ENCODE peak calls at places on chromosomes 1 and 21, in five cellular contexts. N, U, M, E and Q are unnamed samples.

GRCh38 chr1:155706101-155706619 is 17.3 kb downstream of the DAP3 start:
- DNase-seq in E (peak; percentile 59), M (no peak), U (no peak), N (peak; percentile 69), Q (peak; percentile 14)

GRCh38 chr1:213600879-213601278 is 386.9 kb upstream of the PROX1 start:
- DNase-seq in E (no peak), N (no peak), M (no peak), U (no peak), Q (no peak)

GRCh38 chr1:184362876-184363275 is 24.0 kb upstream of the C1orf21 start:
- DNase-seq in N (peak; percentile 38), M (no peak), E (no peak), U (no peak), Q (no peak)

GRCh38 chr1:216310776-216311175 is 112.5 kb downstream of the USH2A start:
- DNase-seq in M (peak; percentile 58), E (peak; percentile 56), U (peak; percentile 69), N (peak; percentile 50), Q (no peak)

GRCh38 chr1:183318433-183318832 is 99.7 kb downstream of the NMNAT2 start:
- DNase-seq in U (peak; percentile 44), M (peak; percentile 66), N (peak; percentile 95), E (peak; percentile 69), Q (peak; percentile 83)

GRCh38 chr1:33342041-33342723 is 21.3 kb upstream of the A3GALT2 start:
- DNase-seq in N (peak; percentile 99), E (peak; percentile 98), U (no peak), M (no peak), Q (peak; percentile 91)

GRCh38 chr1:119631433-119632102 is 16.5 kb downstream of the ZNF697 start:
- DNase-seq in M (no peak), N (peak; percentile 72), E (peak; percentile 72), U (peak; percentile 42), Q (no peak)

GRCh38 chr1:15005116-15005515 is 148.4 kb upstream of the TMEM51 start:
- DNase-seq in N (no peak), E (no peak), M (no peak), U (no peak), Q (no peak)

GRCh38 chr1:209723761-209724693 is 19.4 kb downstream of the HSD11B1 start:
- DNase-seq in N (no peak), E (no peak), M (no peak), U (no peak), Q (no peak)

GRCh38 chr1:6123083-6123482 is 57.0 kb downstream of the CHD5 start:
- DNase-seq in U (no peak), N (no peak), E (no peak), M (no peak), Q (no peak)

GRCh38 chr1:210770396-210770984 is 363.5 kb downstream of the KCNH1 start:
- DNase-seq in U (no peak), M (no peak), E (no peak), N (no peak), Q (no peak)

GRCh38 chr1:180376253-180376652 is 126.1 kb downstream of the ACBD6 start:
- DNase-seq in M (no peak), U (no peak), N (no peak), E (no peak), Q (no peak)

GRCh38 chr1:161439280-161440232 is 65.7 kb upstream of the FCGR2A start:
- DNase-seq in U (no peak), M (no peak), N (peak; percentile 33), E (peak; percentile 4), Q (no peak)

GRCh38 chr1:32984090-32984828 is 19.6 kb upstream of the RNF19B start:
- DNase-seq in E (peak; percentile 46), N (peak; percentile 74), M (no peak), U (no peak), Q (no peak)

GRCh38 chr1:234845836-234846235 is 235.9 kb upstream of the IRF2BP2 start:
- DNase-seq in U (no peak), E (no peak), N (no peak), M (no peak), Q (no peak)

GRCh38 chr1:94269921-94270320 is 32.5 kb upstream of the ARHGAP29 start:
- DNase-seq in U (no peak), N (no peak), M (no peak), E (no peak), Q (no peak)

GRCh38 chr1:107430540-107431228 is 289.8 kb downstream of the NTNG1 start:
- DNase-seq in N (peak; percentile 38), M (peak; percentile 51), U (peak; percentile 79), E (peak; percentile 35), Q (no peak)

GRCh38 chr1:180571060-180571831 is 12.5 kb downstream of the OVAAL start:
- DNase-seq in N (peak; percentile 41), U (no peak), E (peak; percentile 23), M (no peak), Q (no peak)

GRCh38 chr1:201719812-201720521 is 109.0 kb upstream of the IPO9 start:
- DNase-seq in U (no peak), E (peak; percentile 86), N (peak; percentile 85), M (no peak), Q (no peak)

GRCh38 chr1:22529901-22530621 is 33.2 kb upstream of the EPHA8 start:
- DNase-seq in N (no peak), M (no peak), E (no peak), U (no peak), Q (no peak)

GRCh38 chr1:115976062-115976899 is at the start of gene SLC22A15:
- DNase-seq in N (no peak), M (peak; percentile 72), U (peak; percentile 62), E (peak; percentile 18), Q (no peak)

GRCh38 chr1:89041055-89041707 is 18.5 kb upstream of the GBP3 start:
- DNase-seq in E (peak; percentile 72), M (no peak), N (peak; percentile 88), U (no peak), Q (peak; percentile 41)

GRCh38 chr1:81801834-81802531 is 1.2 kb downstream of the ADGRL2 start:
- DNase-seq in U (peak; percentile 65), M (peak; percentile 46), N (peak; percentile 40), E (peak; percentile 55), Q (no peak)

GRCh38 chr1:150954708-150955107 is 19.9 kb downstream of the CERS2 start:
- DNase-seq in M (no peak), N (no peak), E (no peak), U (no peak), Q (no peak)

GRCh38 chr1:169890761-169891538 is 2.7 kb downstream of the SCYL3 start:
- DNase-seq in N (no peak), U (no peak), E (no peak), M (no peak), Q (no peak)

GRCh38 chr21:43631411-43632107 is 27.7 kb downstream of the HSF2BP start:
- DNase-seq in M (no peak), U (no peak), N (no peak), E (no peak), Q (no peak)

GRCh38 chr1:2003564-2004131 is at the start of gene CFAP74:
- DNase-seq in N (peak; percentile 18), U (peak; percentile 92), E (no peak), M (peak; percentile 90), Q (no peak)

DNA sequence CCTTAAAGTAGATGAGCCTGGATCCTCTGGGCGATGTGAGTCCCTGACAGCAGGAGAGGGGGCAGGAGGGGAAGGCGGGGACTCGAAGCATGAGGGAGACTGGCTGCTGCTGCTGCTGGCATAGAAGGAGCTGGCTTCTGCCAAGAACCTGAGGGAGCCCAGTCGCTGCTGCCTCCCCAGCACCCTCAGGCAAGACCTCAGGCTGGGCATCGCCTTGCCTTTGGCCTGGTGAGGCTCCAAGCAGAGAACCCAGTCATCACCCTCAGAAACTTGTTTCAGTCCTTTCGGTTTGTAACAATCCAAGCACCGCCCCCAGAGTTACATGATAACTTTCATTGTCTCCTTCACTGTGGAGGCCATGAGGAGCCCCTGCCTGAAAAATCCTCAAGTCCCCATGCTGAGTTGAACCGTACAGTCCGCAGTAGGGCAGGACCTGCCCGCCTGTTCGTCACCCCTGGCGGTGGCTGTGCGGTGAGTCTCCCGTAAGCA is 38.8 kb downstream of the POFUT2 start:
- DNase-seq in M (no peak), E (peak; percentile 16), U (peak; percentile 53), N (peak; percentile 15), Q (no peak)
- TF ChIP-seq CTCF in M (no peak), E (no peak), U (no peak), N (no peak), Q (no peak)

GRCh38 chr1:40998668-40999067 is 19.2 kb downstream of the CTPS1 start:
- DNase-seq in E (no peak), U (no peak), N (no peak), M (no peak), Q (no peak)

GRCh38 chr1:41005876-41006275 is 15.6 kb downstream of the SLFNL1 start:
- DNase-seq in N (no peak), U (no peak), M (no peak), E (no peak), Q (no peak)

GRCh38 chr1:41003127-41003639 is 18.3 kb downstream of the SLFNL1 start:
- DNase-seq in U (no peak), E (no peak), N (no peak), M (no peak), Q (no peak)

GRCh38 chr1:41006942-41007865 is 14.3 kb downstream of the SLFNL1 start:
- DNase-seq in U (no peak), M (no peak), N (peak; percentile 37), E (no peak), Q (no peak)

GRCh38 chr1:41003640-41004220 is 17.8 kb downstream of the SLFNL1 start:
- DNase-seq in E (peak; percentile 98), U (peak; percentile 78), M (no peak), N (peak; percentile 100), Q (peak; percentile 97)
- TF ChIP-seq CTCF in E (peak; percentile 59), U (peak; percentile 51), M (peak; percentile 14), N (peak; percentile 68), Q (peak; percentile 70)

DNA sequence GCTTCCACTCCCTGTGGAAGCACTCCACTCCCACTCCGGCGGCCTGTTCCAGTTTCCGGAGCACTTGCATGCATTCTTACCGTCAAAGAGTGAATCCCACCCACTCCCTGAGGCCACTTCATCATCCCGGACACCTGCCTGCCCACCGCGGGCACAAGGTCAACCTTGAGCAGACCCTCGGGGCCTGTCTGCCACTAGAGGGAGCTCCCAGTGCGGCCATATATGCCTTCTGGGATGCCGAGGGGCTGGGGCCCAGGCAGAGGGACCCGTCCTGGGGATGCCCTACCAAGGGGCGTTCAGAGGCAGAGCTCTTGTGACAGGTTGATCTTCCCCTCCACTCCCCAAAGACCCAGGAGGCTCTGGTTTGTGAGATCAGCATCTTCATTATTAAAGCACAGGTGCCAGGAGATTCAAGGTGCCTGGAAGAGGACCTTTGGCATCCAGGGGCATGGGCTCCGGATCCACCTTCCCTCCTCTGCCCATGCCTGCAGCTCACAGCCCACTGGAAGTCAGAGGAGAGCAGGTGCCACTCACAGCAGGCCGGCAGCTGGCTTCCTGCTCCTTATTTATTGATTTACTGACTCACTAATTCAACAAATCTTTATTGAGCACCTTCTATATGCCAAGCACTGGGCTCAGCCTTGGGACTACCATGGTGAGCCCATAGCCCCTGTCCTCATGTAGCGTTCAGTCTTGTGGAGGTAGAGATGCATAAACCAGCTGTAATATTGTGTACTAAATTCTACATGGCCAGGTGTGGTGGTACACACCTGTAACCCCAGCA is 47.3 kb downstream of the UBIAD1 start:
- DNase-seq in E (no peak), M (peak; percentile 73), U (peak; percentile 74), N (no peak), Q (no peak)
- TF ChIP-seq CTCF in E (peak; percentile 54), M (peak; percentile 72), U (peak; percentile 69), N (peak; percentile 26), Q (peak; percentile 31)

GRCh38 chr1:23854568-23854967 is 13.5 kb downstream of the FUCA1 start:
- DNase-seq in E (no peak), U (no peak), M (no peak), N (no peak), Q (no peak)
- TF ChIP-seq CTCF in E (peak; percentile 7), U (peak; percentile 19), M (no peak), N (peak; percentile 33), Q (peak; percentile 17)